ENCODE peak calls at places on chromosomes 16 and 17, in ten cellular contexts. One of them, this sample, is unnamed. For H3K4me1, the result is how much of the 10 kb centered on the place peaks cover.

GRCh38 chr16:23059433-23059832 is 89.8 kb downstream of the USP31 start:
- DNase-seq in cardiac muscle cell: no peak
- DNase-seq in K562: no peak
- DNase-seq in PC-9: no peak
- DNase-seq in esophagus squamous epithelium: no peak
- DNase-seq in IMR-90: no peak
- DNase-seq in left lung: no peak
- DNase-seq in Caco-2: no peak
- DNase-seq in breast epithelium: no peak
- DNase-seq in endothelial cell of umbilical vein: no peak
- DNase-seq in this sample: no peak

GRCh38 chr16:54936979-54937672 is 6.5 kb downstream of the IRX5 start:
- DNase-seq in cardiac muscle cell: peak
- DNase-seq in K562: no peak
- DNase-seq in PC-9: no peak
- DNase-seq in esophagus squamous epithelium: no peak
- DNase-seq in IMR-90: no peak
- DNase-seq in left lung: peak
- DNase-seq in Caco-2: no peak
- DNase-seq in breast epithelium: peak
- DNase-seq in endothelial cell of umbilical vein: peak
- DNase-seq in this sample: no peak

GRCh38 chr16:46889942-46890300 is 5.8 kb downstream of the GPT2 start:
- DNase-seq in cardiac muscle cell: no peak
- DNase-seq in K562: no peak
- DNase-seq in PC-9: no peak
- DNase-seq in esophagus squamous epithelium: no peak
- DNase-seq in IMR-90: no peak
- DNase-seq in left lung: no peak
- DNase-seq in Caco-2: no peak
- DNase-seq in breast epithelium: no peak
- DNase-seq in endothelial cell of umbilical vein: no peak
- DNase-seq in this sample: no peak

GRCh38 chr16:61362583-61362982 is 673.7 kb downstream of the CDH8 start:
- DNase-seq in cardiac muscle cell: no peak
- DNase-seq in K562: no peak
- DNase-seq in PC-9: no peak
- DNase-seq in esophagus squamous epithelium: no peak
- DNase-seq in IMR-90: no peak
- DNase-seq in left lung: no peak
- DNase-seq in Caco-2: no peak
- DNase-seq in breast epithelium: no peak
- DNase-seq in endothelial cell of umbilical vein: no peak
- DNase-seq in this sample: no peak

GRCh38 chr17:16977932-16978331 is 6.0 kb upstream of the TNFRSF13B start:
- DNase-seq in cardiac muscle cell: no peak
- DNase-seq in K562: no peak
- DNase-seq in PC-9: no peak
- DNase-seq in esophagus squamous epithelium: no peak
- DNase-seq in IMR-90: peak
- DNase-seq in left lung: no peak
- DNase-seq in Caco-2: no peak
- DNase-seq in breast epithelium: no peak
- DNase-seq in endothelial cell of umbilical vein: no peak
- DNase-seq in this sample: no peak

GRCh38 chr16:71883193-71883848 is 661 bp downstream of the ZNF821 start:
- DNase-seq in cardiac muscle cell: peak
- DNase-seq in K562: peak
- DNase-seq in PC-9: peak
- DNase-seq in esophagus squamous epithelium: no peak
- DNase-seq in IMR-90: peak
- DNase-seq in left lung: peak
- DNase-seq in Caco-2: peak
- DNase-seq in breast epithelium: no peak
- DNase-seq in endothelial cell of umbilical vein: peak
- DNase-seq in this sample: peak

GRCh38 chr17:74859439-74860228 is at the start of gene GRIN2C:
- DNase-seq in cardiac muscle cell: peak
- DNase-seq in K562: peak
- DNase-seq in PC-9: no peak
- DNase-seq in esophagus squamous epithelium: no peak
- DNase-seq in IMR-90: no peak
- DNase-seq in left lung: no peak
- DNase-seq in Caco-2: peak
- DNase-seq in breast epithelium: no peak
- DNase-seq in endothelial cell of umbilical vein: no peak
- DNase-seq in this sample: no peak

GRCh38 chr17:3695723-3696411 is at the start of gene P2RX5:
- DNase-seq in cardiac muscle cell: peak
- DNase-seq in K562: peak
- DNase-seq in PC-9: peak
- DNase-seq in esophagus squamous epithelium: no peak
- DNase-seq in IMR-90: no peak
- DNase-seq in left lung: no peak
- DNase-seq in Caco-2: no peak
- DNase-seq in breast epithelium: no peak
- DNase-seq in endothelial cell of umbilical vein: peak
- DNase-seq in this sample: peak

GRCh38 chr17:78397681-78398101 is 19.2 kb downstream of the PGS1 start:
- DNase-seq in cardiac muscle cell: peak
- DNase-seq in K562: no peak
- DNase-seq in PC-9: no peak
- DNase-seq in esophagus squamous epithelium: no peak
- DNase-seq in IMR-90: peak
- DNase-seq in left lung: no peak
- DNase-seq in Caco-2: no peak
- DNase-seq in breast epithelium: peak
- DNase-seq in endothelial cell of umbilical vein: no peak
- DNase-seq in this sample: no peak

GRCh38 chr17:14595656-14596055 is 294.8 kb downstream of the HS3ST3B1 start:
- DNase-seq in cardiac muscle cell: no peak
- DNase-seq in K562: no peak
- DNase-seq in PC-9: no peak
- DNase-seq in esophagus squamous epithelium: no peak
- DNase-seq in IMR-90: no peak
- DNase-seq in left lung: no peak
- DNase-seq in Caco-2: no peak
- DNase-seq in breast epithelium: no peak
- DNase-seq in endothelial cell of umbilical vein: no peak
- DNase-seq in this sample: no peak

DNA sequence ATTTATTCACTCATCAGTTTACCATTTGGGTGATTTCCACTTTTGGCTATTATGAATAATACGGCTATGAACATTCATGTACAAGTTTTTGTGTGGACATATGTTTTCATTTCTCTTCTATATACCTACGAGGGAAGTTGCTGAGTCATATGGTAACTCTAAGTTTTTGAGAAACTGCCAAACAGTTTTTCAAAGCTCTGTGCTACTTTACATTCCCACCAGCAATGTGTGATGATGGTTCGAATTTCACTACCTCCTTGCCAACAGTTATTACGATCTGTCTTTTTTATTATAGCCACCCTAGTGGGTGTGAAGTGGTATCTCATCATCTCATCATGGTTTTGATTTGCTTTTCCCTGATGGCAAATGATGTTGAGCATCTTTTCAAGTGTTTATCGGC is 63.7 kb upstream of the MRTFB start:
- DNase-seq in cardiac muscle cell: no peak
- DNase-seq in K562: no peak
- DNase-seq in PC-9: no peak
- DNase-seq in esophagus squamous epithelium: no peak
- DNase-seq in IMR-90: peak
- DNase-seq in left lung: no peak
- DNase-seq in Caco-2: no peak
- DNase-seq in breast epithelium: no peak
- DNase-seq in endothelial cell of umbilical vein: peak
- DNase-seq in this sample: no peak
- H3K4me3 ChIP-seq in cardiac muscle cell: no peak
- H3K4me3 ChIP-seq in K562: no peak
- H3K4me3 ChIP-seq in PC-9: no peak
- H3K4me3 ChIP-seq in esophagus squamous epithelium: no peak
- H3K4me3 ChIP-seq in IMR-90: no peak
- H3K4me3 ChIP-seq in left lung: no peak
- H3K4me3 ChIP-seq in Caco-2: no peak
- H3K4me3 ChIP-seq in breast epithelium: no peak
- H3K4me3 ChIP-seq in endothelial cell of umbilical vein: no peak
- H3K4me3 ChIP-seq in this sample: no peak

GRCh38 chr16:56931769-56932587 is at the start of gene HERPUD1:
- DNase-seq in cardiac muscle cell: peak
- DNase-seq in K562: peak
- DNase-seq in PC-9: peak
- DNase-seq in esophagus squamous epithelium: peak
- DNase-seq in IMR-90: peak
- DNase-seq in left lung: peak
- DNase-seq in Caco-2: peak
- DNase-seq in breast epithelium: peak
- DNase-seq in endothelial cell of umbilical vein: peak
- DNase-seq in this sample: peak

GRCh38 chr16:56932588-56933265 is 785 bp downstream of the HERPUD1 start:
- DNase-seq in cardiac muscle cell: peak
- DNase-seq in K562: peak
- DNase-seq in PC-9: peak
- DNase-seq in esophagus squamous epithelium: no peak
- DNase-seq in IMR-90: peak
- DNase-seq in left lung: peak
- DNase-seq in Caco-2: peak
- DNase-seq in breast epithelium: peak
- DNase-seq in endothelial cell of umbilical vein: peak
- DNase-seq in this sample: peak

GRCh38 chr16:56935201-56935600 is 3.3 kb downstream of the HERPUD1 start:
- DNase-seq in cardiac muscle cell: no peak
- DNase-seq in K562: no peak
- DNase-seq in PC-9: no peak
- DNase-seq in esophagus squamous epithelium: no peak
- DNase-seq in IMR-90: no peak
- DNase-seq in left lung: no peak
- DNase-seq in Caco-2: no peak
- DNase-seq in breast epithelium: no peak
- DNase-seq in endothelial cell of umbilical vein: no peak
- DNase-seq in this sample: no peak

GRCh38 chr16:56933266-56933619 is 1.3 kb downstream of the HERPUD1 start:
- DNase-seq in cardiac muscle cell: no peak
- DNase-seq in K562: no peak
- DNase-seq in PC-9: no peak
- DNase-seq in esophagus squamous epithelium: no peak
- DNase-seq in IMR-90: no peak
- DNase-seq in left lung: no peak
- DNase-seq in Caco-2: no peak
- DNase-seq in breast epithelium: no peak
- DNase-seq in endothelial cell of umbilical vein: no peak
- DNase-seq in this sample: no peak

DNA sequence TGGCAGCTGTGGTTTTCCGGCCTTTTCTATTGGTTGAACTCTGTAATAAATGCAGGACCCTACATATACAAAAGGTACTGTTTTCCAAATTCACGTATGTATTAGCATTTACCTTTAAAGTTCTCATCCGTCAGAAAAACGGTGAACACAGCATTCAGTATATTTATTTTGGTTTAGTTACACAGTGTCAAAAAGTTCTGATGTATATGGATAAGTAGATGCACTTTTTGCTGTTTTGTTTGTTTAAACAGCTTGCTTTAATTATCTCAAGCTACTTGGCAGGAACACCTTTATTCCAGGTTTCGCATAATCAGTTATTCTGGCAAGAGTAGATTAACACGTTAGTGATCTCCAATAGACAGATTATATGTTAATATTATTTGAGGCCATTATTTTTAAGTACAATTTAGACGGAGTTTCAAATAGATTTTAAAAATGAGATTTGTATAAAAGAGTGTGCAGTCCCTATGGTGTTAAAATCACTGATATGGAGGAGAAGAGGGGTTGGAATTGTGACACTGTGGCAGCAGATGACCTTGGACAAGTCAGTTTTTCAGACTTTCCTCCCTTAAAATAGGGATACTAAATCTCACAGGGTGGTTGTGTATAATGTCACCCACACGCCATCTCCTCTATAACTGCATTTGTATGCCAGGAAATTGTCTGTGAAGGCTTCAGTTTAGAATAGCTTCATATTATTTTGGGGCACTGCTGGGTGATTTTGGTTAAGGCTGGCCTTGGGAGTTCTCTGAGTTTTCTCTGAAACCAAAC is 2.1 kb downstream of the HERPUD1 start:
- DNase-seq in cardiac muscle cell: no peak
- DNase-seq in K562: no peak
- DNase-seq in PC-9: no peak
- DNase-seq in esophagus squamous epithelium: no peak
- DNase-seq in IMR-90: no peak
- DNase-seq in left lung: no peak
- DNase-seq in Caco-2: no peak
- DNase-seq in breast epithelium: no peak
- DNase-seq in endothelial cell of umbilical vein: no peak
- DNase-seq in this sample: no peak
- H3K4me1 ChIP-seq in cardiac muscle cell: under half
- H3K4me1 ChIP-seq in K562: under half
- H3K4me1 ChIP-seq in PC-9: under half
- H3K4me1 ChIP-seq in esophagus squamous epithelium: half or more
- H3K4me1 ChIP-seq in IMR-90: under half
- H3K4me1 ChIP-seq in left lung: half or more
- H3K4me1 ChIP-seq in Caco-2: under half
- H3K4me1 ChIP-seq in breast epithelium: under half
- H3K4me1 ChIP-seq in endothelial cell of umbilical vein: under half
- H3K4me1 ChIP-seq in this sample: under half

DNA sequence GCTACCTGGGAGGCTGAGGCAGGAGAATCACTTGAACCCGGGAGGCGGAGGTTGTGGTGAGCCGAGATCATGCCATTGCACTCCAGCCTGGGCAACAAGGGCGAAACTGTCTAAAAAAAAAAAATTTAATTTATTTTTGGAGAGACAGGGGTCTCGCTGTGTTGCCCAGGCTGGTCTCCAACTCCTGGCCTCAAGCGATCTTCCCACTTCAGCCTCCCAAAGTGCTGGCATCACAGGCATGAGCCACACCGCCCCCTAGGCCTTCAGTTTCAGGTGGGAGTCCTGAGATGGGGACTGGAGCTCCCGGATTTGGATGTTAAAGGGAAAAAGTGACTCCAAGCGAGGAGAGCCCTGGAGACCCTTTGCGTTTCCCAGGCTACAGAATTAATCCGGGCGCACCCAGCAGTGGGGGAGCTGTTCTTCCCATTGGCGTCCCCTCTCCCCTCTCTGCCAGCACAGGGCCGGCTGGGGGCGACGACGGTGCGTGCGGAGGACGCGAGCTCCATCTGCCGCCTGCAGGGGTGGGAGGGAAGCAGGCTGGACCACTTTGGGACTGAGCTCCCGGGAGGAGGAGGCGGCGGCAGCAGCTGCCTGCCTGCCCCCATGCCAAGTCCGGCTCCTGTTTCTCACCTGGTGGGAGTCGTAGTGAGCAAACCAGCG is 49.3 kb upstream of the USP7 start:
- DNase-seq in cardiac muscle cell: peak
- DNase-seq in K562: no peak
- DNase-seq in PC-9: no peak
- DNase-seq in esophagus squamous epithelium: no peak
- DNase-seq in IMR-90: no peak
- DNase-seq in left lung: no peak
- DNase-seq in Caco-2: no peak
- DNase-seq in breast epithelium: no peak
- DNase-seq in endothelial cell of umbilical vein: peak
- DNase-seq in this sample: no peak
- TF ChIP-seq CTCF in cardiac muscle cell: no peak
- TF ChIP-seq CTCF in K562: peak
- TF ChIP-seq CTCF in PC-9: no peak
- TF ChIP-seq CTCF in esophagus squamous epithelium: no peak
- TF ChIP-seq CTCF in IMR-90: peak
- TF ChIP-seq CTCF in left lung: no peak
- TF ChIP-seq CTCF in Caco-2: no peak
- TF ChIP-seq CTCF in breast epithelium: no peak
- TF ChIP-seq CTCF in endothelial cell of umbilical vein: peak
- TF ChIP-seq CTCF in this sample: no peak

GRCh38 chr17:80034977-80035686 is 540 bp downstream of the TBC1D16 start:
- DNase-seq in cardiac muscle cell: peak
- DNase-seq in K562: no peak
- DNase-seq in PC-9: peak
- DNase-seq in esophagus squamous epithelium: no peak
- DNase-seq in IMR-90: peak
- DNase-seq in left lung: peak
- DNase-seq in Caco-2: peak
- DNase-seq in breast epithelium: no peak
- DNase-seq in endothelial cell of umbilical vein: peak
- DNase-seq in this sample: peak
- H3K4me3 ChIP-seq in cardiac muscle cell: peak
- H3K4me3 ChIP-seq in K562: peak
- H3K4me3 ChIP-seq in PC-9: peak
- H3K4me3 ChIP-seq in esophagus squamous epithelium: peak
- H3K4me3 ChIP-seq in IMR-90: peak
- H3K4me3 ChIP-seq in left lung: peak
- H3K4me3 ChIP-seq in Caco-2: peak
- H3K4me3 ChIP-seq in breast epithelium: peak
- H3K4me3 ChIP-seq in endothelial cell of umbilical vein: peak
- H3K4me3 ChIP-seq in this sample: peak

This sample was measured in adrenal gland.